ENCODE peak calls at places on chromosomes 12 and 14, in four cellular contexts. Y is T1000; B is WTC11; R is effector memory CD4-positive, alpha-beta T cell. J is an unnamed sample.

GRCh38 chr12:127621366-127621765 is 645.6 kb upstream of the TMEM132C start:
- DNase-seq in Y (no peak), B (peak; percentile 13), R (no peak), J (no peak)

GRCh38 chr14:101227611-101228594 is 324.4 kb upstream of the RTL1 start:
- DNase-seq in Y (no peak), B (no peak), R (no peak), J (no peak)

GRCh38 chr12:77941396-77941795 is 110.7 kb downstream of the NAV3 start:
- DNase-seq in Y (no peak), B (no peak), R (no peak), J (no peak)

GRCh38 chr14:104441275-104442106 is 138.1 kb upstream of the C14orf180 start:
- DNase-seq in Y (no peak), B (no peak), R (no peak), J (no peak)

GRCh38 chr12:58583541-58583940 is 336.8 kb downstream of the LRIG3 start:
- DNase-seq in Y (no peak), B (no peak), R (no peak), J (no peak)

GRCh38 chr12:115313929-115314328 is 630.0 kb upstream of the TBX3 start:
- DNase-seq in Y (peak; percentile 99), B (no peak), R (no peak), J (peak; percentile 36)

GRCh38 chr12:47041327-47041726 is 38.1 kb upstream of the PCED1B start:
- DNase-seq in Y (no peak), B (no peak), R (no peak), J (no peak)

GRCh38 chr12:6607751-6608591 is 792 bp upstream of the CHD4 start:
- DNase-seq in Y (peak; percentile 50), B (no peak), R (peak; percentile 41), J (peak; percentile 84)

GRCh38 chr12:90987520-90987919 is 17.3 kb downstream of the EPYC start:
- DNase-seq in Y (no peak), B (no peak), R (no peak), J (no peak)

GRCh38 chr12:26810330-26810729 is 22.7 kb downstream of the ITPR2 start:
- DNase-seq in Y (no peak), B (peak; percentile 22), R (no peak), J (peak; percentile 6)

GRCh38 chr12:64995831-64996230 is 125.3 kb downstream of the WIF1 start:
- DNase-seq in Y (no peak), B (no peak), R (no peak), J (peak; percentile 65)

GRCh38 chr14:93042968-93043940 is 72.5 kb downstream of the ITPK1 start:
- DNase-seq in Y (peak; percentile 74), B (no peak), R (no peak), J (peak; percentile 95)

GRCh38 chr12:92735131-92735721 is 32.4 kb downstream of the PLEKHG7 start:
- DNase-seq in Y (no peak), B (no peak), R (no peak), J (peak; percentile 15)

GRCh38 chr14:68191567-68192321 is 372.2 kb downstream of the RAD51B start:
- DNase-seq in Y (no peak), B (no peak), R (no peak), J (peak; percentile 34)

GRCh38 chr12:56980268-56980667 is 22.9 kb upstream of the RDH16 start:
- DNase-seq in Y (no peak), B (no peak), R (no peak), J (no peak)

GRCh38 chr12:130514149-130514551 is 176.5 kb downstream of the PIWIL1 start:
- DNase-seq in Y (no peak), B (peak; percentile 52), R (no peak), J (no peak)

GRCh38 chr12:25852792-25853191 is 105.7 kb upstream of the RASSF8 start:
- DNase-seq in Y (no peak), B (no peak), R (no peak), J (no peak)

GRCh38 chr12:71865166-71865713 is 25.7 kb downstream of the TBC1D15 start:
- DNase-seq in Y (peak; percentile 88), B (no peak), R (no peak), J (peak; percentile 26)

GRCh38 chr14:27256805-27257204 is 659.0 kb upstream of the NOVA1 start:
- DNase-seq in Y (no peak), B (no peak), R (no peak), J (no peak)

GRCh38 chr14:104889374-104889755 is 24.3 kb downstream of the CEP170B start:
- DNase-seq in Y (no peak), B (no peak), R (no peak), J (no peak)

GRCh38 chr14:75492832-75493579 is 29.3 kb upstream of the BATF start:
- DNase-seq in Y (no peak), B (no peak), R (no peak), J (no peak)

GRCh38 chr14:29175706-29176105 is 409.1 kb downstream of the FOXG1 start:
- DNase-seq in Y (no peak), B (no peak), R (no peak), J (no peak)